ENCODE peak calls at places on chromosomes 5 and 9, in five cellular contexts. One of them, this sample, is unnamed.

GRCh38 chr9:76352026-76352620 is 42.1 kb downstream of the RFK start:
- DNase-seq in Caki2: no peak
- DNase-seq in NCI-H1694: no peak
- DNase-seq in anterior cingulate cortex: no peak
- DNase-seq in T-helper 2 cell: no peak
- DNase-seq in this sample: no peak

GRCh38 chr9:16342621-16343020 is 527.8 kb downstream of the BNC2 start:
- DNase-seq in T-helper 2 cell: no peak
- DNase-seq in Caki2: no peak
- DNase-seq in NCI-H1694: no peak
- DNase-seq in anterior cingulate cortex: no peak
- DNase-seq in this sample: no peak

GRCh38 chr5:74056789-74057164 is 430.8 kb downstream of the ARHGEF28 start:
- DNase-seq in anterior cingulate cortex: no peak
- DNase-seq in NCI-H1694: no peak
- DNase-seq in T-helper 2 cell: peak
- DNase-seq in Caki2: no peak
- DNase-seq in this sample: no peak

GRCh38 chr9:12775963-12776774 is 1.3 kb downstream of the LURAP1L start:
- DNase-seq in Caki2: peak
- DNase-seq in T-helper 2 cell: peak
- DNase-seq in anterior cingulate cortex: peak
- DNase-seq in NCI-H1694: peak
- DNase-seq in this sample: peak

GRCh38 chr9:29006603-29007002 is 1433.3 kb upstream of the C9orf72 start:
- DNase-seq in NCI-H1694: no peak
- DNase-seq in Caki2: peak
- DNase-seq in anterior cingulate cortex: no peak
- DNase-seq in T-helper 2 cell: no peak
- DNase-seq in this sample: no peak

GRCh38 chr5:80592105-80592504 is 22.0 kb upstream of the ANKRD34B start:
- DNase-seq in Caki2: no peak
- DNase-seq in NCI-H1694: no peak
- DNase-seq in anterior cingulate cortex: no peak
- DNase-seq in T-helper 2 cell: no peak
- DNase-seq in this sample: no peak

GRCh38 chr9:16202913-16203734 is 650.3 kb downstream of the CCDC171 start:
- DNase-seq in T-helper 2 cell: no peak
- DNase-seq in anterior cingulate cortex: no peak
- DNase-seq in NCI-H1694: no peak
- DNase-seq in Caki2: peak
- DNase-seq in this sample: no peak

GRCh38 chr9:96122756-96123155 is 179.2 kb downstream of the HSD17B3 start:
- DNase-seq in T-helper 2 cell: no peak
- DNase-seq in Caki2: no peak
- DNase-seq in NCI-H1694: no peak
- DNase-seq in anterior cingulate cortex: no peak
- DNase-seq in this sample: no peak

GRCh38 chr9:87086536-87086935 is 139.2 kb upstream of the GAS1 start:
- DNase-seq in anterior cingulate cortex: no peak
- DNase-seq in T-helper 2 cell: no peak
- DNase-seq in Caki2: no peak
- DNase-seq in NCI-H1694: no peak
- DNase-seq in this sample: no peak

GRCh38 chr9:13013976-13014375 is 239.2 kb downstream of the LURAP1L start:
- DNase-seq in Caki2: no peak
- DNase-seq in NCI-H1694: no peak
- DNase-seq in T-helper 2 cell: no peak
- DNase-seq in anterior cingulate cortex: no peak
- DNase-seq in this sample: no peak

GRCh38 chr5:158069838-158070237 is 210.9 kb upstream of the CLINT1 start:
- DNase-seq in T-helper 2 cell: no peak
- DNase-seq in Caki2: no peak
- DNase-seq in anterior cingulate cortex: no peak
- DNase-seq in NCI-H1694: no peak
- DNase-seq in this sample: no peak

GRCh38 chr5:150139334-150139733 is 16.3 kb downstream of the PDGFRB start:
- DNase-seq in anterior cingulate cortex: no peak
- DNase-seq in T-helper 2 cell: no peak
- DNase-seq in NCI-H1694: no peak
- DNase-seq in Caki2: peak
- DNase-seq in this sample: no peak

GRCh38 chr9:81393985-81394811 is 295.1 kb downstream of the TLE1 start:
- DNase-seq in NCI-H1694: no peak
- DNase-seq in T-helper 2 cell: no peak
- DNase-seq in Caki2: no peak
- DNase-seq in anterior cingulate cortex: no peak
- DNase-seq in this sample: no peak

GRCh38 chr5:54619732-54620582 is 102.4 kb downstream of the SNX18 start:
- DNase-seq in Caki2: no peak
- DNase-seq in anterior cingulate cortex: no peak
- DNase-seq in NCI-H1694: peak
- DNase-seq in T-helper 2 cell: peak
- DNase-seq in this sample: no peak

GRCh38 chr5:89110916-89111646 is 228.1 kb upstream of the MEF2C start:
- DNase-seq in T-helper 2 cell: no peak
- DNase-seq in anterior cingulate cortex: no peak
- DNase-seq in Caki2: no peak
- DNase-seq in NCI-H1694: no peak
- DNase-seq in this sample: no peak

GRCh38 chr5:122129332-122129731 is at the start of gene ZNF474:
- DNase-seq in Caki2: peak
- DNase-seq in NCI-H1694: no peak
- DNase-seq in T-helper 2 cell: no peak
- DNase-seq in anterior cingulate cortex: no peak
- DNase-seq in this sample: no peak

GRCh38 chr9:111891910-111892499 is 4.6 kb upstream of the UGCG start:
- DNase-seq in Caki2: peak
- DNase-seq in T-helper 2 cell: peak
- DNase-seq in NCI-H1694: no peak
- DNase-seq in anterior cingulate cortex: no peak
- DNase-seq in this sample: no peak

GRCh38 chr5:96742519-96742918 is 65.2 kb downstream of the ERAP1 start:
- DNase-seq in Caki2: no peak
- DNase-seq in NCI-H1694: no peak
- DNase-seq in T-helper 2 cell: no peak
- DNase-seq in anterior cingulate cortex: no peak
- DNase-seq in this sample: no peak

GRCh38 chr9:68978501-68978900 is 35.4 kb downstream of the PRKACG start:
- DNase-seq in Caki2: no peak
- DNase-seq in NCI-H1694: no peak
- DNase-seq in anterior cingulate cortex: no peak
- DNase-seq in T-helper 2 cell: no peak
- DNase-seq in this sample: no peak

GRCh38 chr9:134165357-134166315 is 1.3 kb upstream of the RNU6ATAC start:
- DNase-seq in T-helper 2 cell: peak
- DNase-seq in Caki2: peak
- DNase-seq in anterior cingulate cortex: no peak
- DNase-seq in NCI-H1694: no peak
- DNase-seq in this sample: no peak

GRCh38 chr9:116156621-116157314 is 3.2 kb downstream of the PAPPA start:
- DNase-seq in T-helper 2 cell: no peak
- DNase-seq in NCI-H1694: peak
- DNase-seq in anterior cingulate cortex: no peak
- DNase-seq in Caki2: peak
- DNase-seq in this sample: peak

GRCh38 chr5:670396-671270 is 22.5 kb downstream of the TPPP start:
- DNase-seq in NCI-H1694: no peak
- DNase-seq in T-helper 2 cell: no peak
- DNase-seq in anterior cingulate cortex: no peak
- DNase-seq in Caki2: no peak
- DNase-seq in this sample: no peak